ENCODE peak calls at places on chromosomes 13 and 19, in eight cellular contexts. R is mesothelial cell of epicardium; I is upper lobe of left lung; Y is CD4-positive, alpha-beta T cell; O is Panc1; Z is tibial nerve; W is AG10803; P is BE2C. J is an unnamed sample.

GRCh38 chr19:49119411-49120324 is at the start of gene PPFIA3:
- DNase-seq in R (no peak), I (peak), Y (no peak), O (no peak), Z (peak), W (peak), P (peak), J (no peak)

GRCh38 chr19:3061214-3062161 is 807 bp downstream of the TLE5 start:
- DNase-seq in R (no peak), I (peak), Y (peak), O (no peak), Z (no peak), W (peak), P (no peak), J (peak)

GRCh38 chr13:61684976-61685682 is 269.5 kb upstream of the PCDH20 start:
- DNase-seq in R (no peak), I (no peak), Y (no peak), O (no peak), Z (no peak), W (no peak), P (no peak), J (no peak)

GRCh38 chr13:110340812-110341444 is 33.8 kb downstream of the COL4A2 start:
- DNase-seq in R (no peak), I (no peak), Y (peak), O (no peak), Z (peak), W (peak), P (no peak), J (peak)

GRCh38 chr19:53908106-53908932 is 759 bp upstream of the CACNG7 start:
- DNase-seq in R (no peak), I (peak), Y (peak), O (no peak), Z (no peak), W (peak), P (peak), J (peak)

GRCh38 chr13:66138172-66138811 is 1091.8 kb downstream of the PCDH9 start:
- DNase-seq in R (no peak), I (no peak), Y (no peak), O (no peak), Z (no peak), W (no peak), P (no peak), J (no peak)

GRCh38 chr19:46606681-46607440 is 5.7 kb downstream of the CALM3 start:
- DNase-seq in R (no peak), I (no peak), Y (no peak), O (no peak), Z (no peak), W (no peak), P (no peak), J (no peak)

GRCh38 chr13:46124967-46125933 is 20.4 kb upstream of the CPB2 start:
- DNase-seq in R (no peak), I (no peak), Y (no peak), O (no peak), Z (no peak), W (no peak), P (no peak), J (no peak)

GRCh38 chr19:53824134-53824611 is at the start of gene NLRP12:
- DNase-seq in R (no peak), I (no peak), Y (no peak), O (no peak), Z (peak), W (no peak), P (no peak), J (peak)

GRCh38 chr13:91398413-91399188 is at the start of gene GPC5:
- DNase-seq in R (peak), I (peak), Y (peak), O (no peak), Z (peak), W (peak), P (peak), J (peak)

GRCh38 chr19:5801796-5802616 is 2.9 kb upstream of the NRTN start:
- DNase-seq in R (peak), I (no peak), Y (no peak), O (no peak), Z (no peak), W (peak), P (peak), J (peak)

GRCh38 chr13:41502676-41503075 is 45.3 kb downstream of the RGCC start:
- DNase-seq in R (no peak), I (no peak), Y (no peak), O (no peak), Z (no peak), W (no peak), P (no peak), J (peak)

GRCh38 chr13:69204620-69205019 is 903.0 kb upstream of the ATXN8OS start:
- DNase-seq in R (no peak), I (no peak), Y (no peak), O (no peak), Z (no peak), W (no peak), P (no peak), J (no peak)

GRCh38 chr13:43905435-43906031 is 25.8 kb downstream of the LACC1 start:
- DNase-seq in R (no peak), I (no peak), Y (no peak), O (peak), Z (peak), W (peak), P (peak), J (peak)

GRCh38 chr19:50537769-50538230 is 24.1 kb upstream of the ASPDH start:
- DNase-seq in R (peak), I (peak), Y (peak), O (peak), Z (peak), W (peak), P (peak), J (peak)

GRCh38 chr13:27770809-27771208 is 21.5 kb upstream of the GSX1 start:
- DNase-seq in R (no peak), I (no peak), Y (no peak), O (peak), Z (no peak), W (peak), P (no peak), J (peak)
- TF ChIP-seq CTCF in R (no peak), I (no peak), Y (peak), O (peak), Z (no peak), W (peak), P (peak), J (peak)

GRCh38 chr13:30406779-30407416 is 15.4 kb upstream of the UBE2L5 start:
- DNase-seq in R (no peak), I (no peak), Y (no peak), O (no peak), Z (no peak), W (no peak), P (no peak), J (no peak)

GRCh38 chr13:30409911-30410704 is 12.2 kb upstream of the UBE2L5 start:
- DNase-seq in R (no peak), I (no peak), Y (no peak), O (no peak), Z (no peak), W (peak), P (no peak), J (no peak)

GRCh38 chr13:30410705-30411125 is 11.6 kb upstream of the UBE2L5 start:
- DNase-seq in R (no peak), I (no peak), Y (no peak), O (no peak), Z (no peak), W (peak), P (no peak), J (no peak)

GRCh38 chr13:30412351-30412750 is 9.9 kb upstream of the UBE2L5 start:
- DNase-seq in R (no peak), I (no peak), Y (no peak), O (no peak), Z (no peak), W (no peak), P (no peak), J (no peak)

DNA sequence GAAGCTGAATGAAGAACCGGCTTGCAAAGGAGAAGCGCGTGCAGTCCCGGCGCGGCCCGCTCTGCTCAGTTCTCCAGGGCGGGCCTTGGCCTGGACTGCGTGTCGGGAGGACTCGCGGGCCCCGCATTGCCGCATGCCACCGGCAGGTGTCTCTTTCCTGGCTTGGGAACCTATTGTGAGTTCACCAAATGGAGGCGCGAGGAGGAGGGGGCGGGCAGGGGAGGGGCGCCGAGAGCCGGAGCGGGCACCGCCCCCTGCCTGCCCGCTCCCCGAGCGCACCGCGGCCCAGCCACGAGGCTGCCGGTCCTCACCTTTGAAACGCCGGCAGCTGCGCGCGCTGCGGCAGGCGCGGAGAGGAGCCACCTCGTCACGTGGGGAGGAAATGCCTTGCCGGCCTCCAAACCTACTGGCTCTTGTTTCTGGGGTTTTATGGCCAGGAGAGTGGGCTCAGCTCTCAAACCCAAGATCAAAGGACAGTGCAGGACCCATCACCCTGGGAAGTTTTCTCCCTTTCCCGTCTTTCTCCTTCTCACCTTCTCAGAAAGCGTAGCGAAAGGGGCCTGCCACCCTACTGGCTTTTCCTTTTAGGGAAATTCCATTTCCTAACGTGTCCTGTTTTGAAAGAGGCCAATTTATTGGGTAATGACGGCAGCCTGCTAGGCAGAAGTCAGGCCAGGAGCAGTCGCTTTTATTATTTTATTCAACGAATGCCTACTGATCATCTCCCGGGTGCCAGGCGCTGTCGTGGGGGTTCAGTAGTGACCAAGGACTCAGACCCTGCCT is 13.8 kb upstream of the UBE2L5 start:
- DNase-seq in R (peak), I (peak), Y (peak), O (no peak), Z (peak), W (peak), P (peak), J (peak)
- TF ChIP-seq CTCF in R (peak), I (peak), Y (peak), O (peak), Z (peak), W (peak), P (peak), J (peak)

GRCh38 chr19:18650468-18651001 is 13.7 kb downstream of the KLHL26 start:
- DNase-seq in R (no peak), I (peak), Y (no peak), O (no peak), Z (peak), W (peak), P (no peak), J (no peak)
- TF ChIP-seq CTCF in R (no peak), I (no peak), Y (no peak), O (no peak), Z (no peak), W (no peak), P (no peak), J (no peak)

GRCh38 chr19:4115050-4115817 is 8.7 kb downstream of the MAP2K2 start:
- DNase-seq in R (no peak), I (peak), Y (peak), O (no peak), Z (no peak), W (no peak), P (no peak), J (peak)
- TF ChIP-seq CTCF in R (no peak), I (no peak), Y (no peak), O (no peak), Z (no peak), W (no peak), P (no peak), J (no peak)

DNA sequence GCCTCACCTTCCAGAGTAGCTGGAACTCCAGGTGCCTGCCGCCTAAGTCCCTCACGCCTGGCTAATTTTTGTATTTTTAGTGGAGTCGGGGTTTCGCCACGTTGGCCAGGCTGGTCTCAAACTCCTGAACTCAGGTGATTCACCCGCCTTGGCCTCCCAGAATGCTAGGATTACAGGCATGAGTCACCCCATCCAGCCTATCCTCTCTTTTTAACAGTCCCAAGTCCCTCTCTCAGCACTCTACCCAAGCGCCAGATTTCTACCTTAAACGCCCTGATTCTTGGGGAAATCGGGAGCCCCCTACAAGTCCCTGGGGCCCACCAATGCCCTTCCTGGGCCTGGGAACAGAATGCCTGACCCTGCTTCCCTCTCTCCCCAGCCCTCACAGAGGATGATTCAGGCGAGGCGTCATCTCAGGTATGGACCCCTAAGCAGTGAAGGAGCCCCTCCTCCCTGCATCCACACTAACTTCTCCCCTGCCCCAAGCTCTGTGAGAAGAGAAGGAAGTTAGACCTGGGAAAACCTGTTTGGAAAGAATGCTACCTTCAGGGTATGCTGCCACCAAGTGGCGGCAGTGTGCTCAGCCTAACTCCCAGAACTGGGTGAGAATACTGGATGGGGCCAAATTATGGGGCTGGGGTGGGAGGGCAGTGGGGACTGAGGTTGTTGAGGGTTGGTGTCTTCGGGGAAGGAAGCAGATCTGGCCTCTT is 20.8 kb upstream of the EBI3 start:
- DNase-seq in R (no peak), I (no peak), Y (no peak), O (no peak), Z (no peak), W (no peak), P (no peak), J (no peak)
- TF ChIP-seq CTCF in R (no peak), I (no peak), Y (peak), O (peak), Z (no peak), W (peak), P (peak), J (peak)

DNA sequence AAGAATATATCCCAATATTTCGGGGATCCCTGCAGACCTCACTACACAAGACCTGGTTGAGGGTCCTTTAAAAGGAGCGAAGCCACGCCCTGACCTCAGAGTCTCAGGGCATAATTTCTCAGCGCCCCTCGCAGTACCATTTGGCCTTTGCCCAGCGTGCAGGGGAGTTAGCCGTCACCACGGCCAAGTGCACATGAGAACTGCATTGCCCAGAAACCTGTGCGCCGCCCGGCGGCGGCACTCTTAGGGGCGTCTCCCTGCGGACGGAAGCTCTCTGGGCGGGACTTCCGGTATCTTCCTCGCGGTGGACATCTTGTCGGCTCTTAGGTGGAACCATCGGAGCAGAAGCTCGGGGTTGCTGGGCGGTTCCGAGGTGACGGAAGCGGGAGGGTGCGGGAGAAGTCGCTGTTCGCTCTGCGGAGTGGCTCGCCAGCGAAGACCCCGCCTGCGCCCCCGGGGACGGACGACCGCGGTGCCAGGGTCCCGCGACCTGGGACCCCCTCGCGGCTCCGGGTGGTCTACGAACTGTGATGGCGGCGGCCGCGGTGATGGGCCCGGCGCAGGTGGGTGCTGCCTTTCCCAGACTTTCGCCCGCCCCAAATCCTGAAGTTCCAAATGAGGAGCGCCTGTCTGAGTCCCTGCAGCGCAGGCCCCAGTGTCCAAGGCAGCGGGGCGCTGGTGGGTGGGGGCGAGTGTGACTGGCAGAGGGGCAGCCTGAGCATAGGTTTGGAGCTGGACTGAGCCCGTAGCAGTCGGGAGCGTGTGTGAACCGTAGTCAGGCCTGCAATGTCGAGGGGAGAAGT is at the start of gene ZNF134:
- DNase-seq in R (peak), I (peak), Y (peak), O (peak), Z (peak), W (peak), P (peak), J (peak)
- TF ChIP-seq CTCF in R (no peak), I (peak), Y (peak), O (no peak), Z (no peak), W (peak), P (peak), J (no peak)